ENCODE peak calls at places on chromosomes 1 and 21, in four cellular contexts. One of them, this sample, is unnamed.

GRCh38 chr1:153519242-153519641 is 16.5 kb downstream of the S100A6 start:
- DNase-seq in GM23338: no peak
- DNase-seq in HepG2: no peak
- DNase-seq in K562: no peak
- DNase-seq in this sample: no peak

GRCh38 chr1:232207089-232207723 is 422.7 kb downstream of the SIPA1L2 start:
- DNase-seq in GM23338: no peak
- DNase-seq in HepG2: no peak
- DNase-seq in K562: no peak
- DNase-seq in this sample: no peak

GRCh38 chr1:16443975-16444745 is 3.6 kb downstream of the NECAP2 start:
- DNase-seq in HepG2: no peak
- DNase-seq in GM23338: no peak
- DNase-seq in K562: peak; percentile 84
- DNase-seq in this sample: no peak

GRCh38 chr1:58432813-58433668 is 113.5 kb downstream of the OMA1 start:
- DNase-seq in K562: no peak
- DNase-seq in GM23338: peak; percentile 79
- DNase-seq in HepG2: no peak
- DNase-seq in this sample: no peak

GRCh38 chr1:39105841-39106765 is 80.0 kb downstream of the NDUFS5 start:
- DNase-seq in K562: no peak
- DNase-seq in HepG2: peak; percentile 69
- DNase-seq in GM23338: peak; percentile 62
- DNase-seq in this sample: peak; percentile 46

GRCh38 chr1:237507005-237507404 is 383.7 kb downstream of the ZP4 start:
- DNase-seq in GM23338: no peak
- DNase-seq in HepG2: no peak
- DNase-seq in K562: no peak
- DNase-seq in this sample: no peak

GRCh38 chr1:205015241-205015640 is 27.8 kb upstream of the CNTN2 start:
- DNase-seq in K562: no peak
- DNase-seq in GM23338: no peak
- DNase-seq in HepG2: no peak
- DNase-seq in this sample: no peak

GRCh38 chr1:179955318-179955638 is 668 bp downstream of the CEP350 start:
- DNase-seq in K562: no peak
- DNase-seq in HepG2: no peak
- DNase-seq in GM23338: no peak
- DNase-seq in this sample: peak; percentile 3

GRCh38 chr1:46490603-46491499 is 1.2 kb downstream of the DMBX1 start:
- DNase-seq in K562: no peak
- DNase-seq in GM23338: no peak
- DNase-seq in HepG2: no peak
- DNase-seq in this sample: no peak

GRCh38 chr1:207971511-207972224 is 60.7 kb upstream of the CD34 start:
- DNase-seq in K562: no peak
- DNase-seq in HepG2: no peak
- DNase-seq in GM23338: no peak
- DNase-seq in this sample: no peak

GRCh38 chr1:151815716-151816327 is 10.6 kb upstream of the LINGO4 start:
- DNase-seq in K562: no peak
- DNase-seq in GM23338: no peak
- DNase-seq in HepG2: no peak
- DNase-seq in this sample: no peak

GRCh38 chr1:211654838-211655787 is 20.3 kb downstream of the NEK2 start:
- DNase-seq in GM23338: peak; percentile 94
- DNase-seq in HepG2: peak; percentile 69
- DNase-seq in K562: peak; percentile 86
- DNase-seq in this sample: peak; percentile 66

GRCh38 chr1:207020016-207020708 is 12.4 kb downstream of the C1orf116 start:
- DNase-seq in K562: no peak
- DNase-seq in HepG2: peak; percentile 52
- DNase-seq in GM23338: no peak
- DNase-seq in this sample: peak; percentile 92

GRCh38 chr1:39652534-39652933 is 13.1 kb upstream of the HEYL start:
- DNase-seq in HepG2: no peak
- DNase-seq in K562: no peak
- DNase-seq in GM23338: no peak
- DNase-seq in this sample: no peak

GRCh38 chr1:171563675-171564074 is 58.4 kb upstream of the MYOCOS start:
- DNase-seq in K562: no peak
- DNase-seq in HepG2: no peak
- DNase-seq in GM23338: no peak
- DNase-seq in this sample: no peak

GRCh38 chr1:213284626-213285025 is 233.6 kb downstream of the RPS6KC1 start:
- DNase-seq in HepG2: peak; percentile 6
- DNase-seq in GM23338: no peak
- DNase-seq in K562: no peak
- DNase-seq in this sample: no peak

GRCh38 chr21:46048926-46049889 is 48.7 kb upstream of the COL6A2 start:
- DNase-seq in HepG2: no peak
- DNase-seq in K562: no peak
- DNase-seq in GM23338: peak; percentile 46
- DNase-seq in this sample: no peak

GRCh38 chr1:19067187-19067911 is 110.9 kb upstream of the IFFO2 start:
- DNase-seq in K562: no peak
- DNase-seq in GM23338: no peak
- DNase-seq in HepG2: peak; percentile 82
- DNase-seq in this sample: peak; percentile 37

GRCh38 chr1:184826001-184826400 is 71.3 kb upstream of the EDEM3 start:
- DNase-seq in GM23338: no peak
- DNase-seq in K562: no peak
- DNase-seq in HepG2: no peak
- DNase-seq in this sample: no peak

GRCh38 chr1:36408479-36408878 is 10.8 kb upstream of the LSM10 start:
- DNase-seq in HepG2: no peak
- DNase-seq in GM23338: no peak
- DNase-seq in K562: no peak
- DNase-seq in this sample: no peak

GRCh38 chr1:172144445-172145060 is 275.9 kb upstream of the C1orf105 start:
- DNase-seq in K562: no peak
- DNase-seq in HepG2: no peak
- DNase-seq in GM23338: no peak
- DNase-seq in this sample: no peak

GRCh38 chr1:182200025-182200814 is 138.7 kb upstream of the ZNF648 start:
- DNase-seq in GM23338: no peak
- DNase-seq in K562: peak; percentile 85
- DNase-seq in HepG2: no peak
- DNase-seq in this sample: no peak
- TF ChIP-seq JUNB in GM23338: no peak
- TF ChIP-seq JUNB in K562: no peak
- TF ChIP-seq JUNB in HepG2: no peak
- TF ChIP-seq JUNB in this sample: no peak

GRCh38 chr1:119565131-119565772 is 58.2 kb downstream of the HSD3B1 start:
- DNase-seq in HepG2: no peak
- DNase-seq in GM23338: no peak
- DNase-seq in K562: no peak
- DNase-seq in this sample: no peak
- TF ChIP-seq JUNB in HepG2: no peak
- TF ChIP-seq JUNB in GM23338: no peak
- TF ChIP-seq JUNB in K562: no peak
- TF ChIP-seq JUNB in this sample: no peak

DNA sequence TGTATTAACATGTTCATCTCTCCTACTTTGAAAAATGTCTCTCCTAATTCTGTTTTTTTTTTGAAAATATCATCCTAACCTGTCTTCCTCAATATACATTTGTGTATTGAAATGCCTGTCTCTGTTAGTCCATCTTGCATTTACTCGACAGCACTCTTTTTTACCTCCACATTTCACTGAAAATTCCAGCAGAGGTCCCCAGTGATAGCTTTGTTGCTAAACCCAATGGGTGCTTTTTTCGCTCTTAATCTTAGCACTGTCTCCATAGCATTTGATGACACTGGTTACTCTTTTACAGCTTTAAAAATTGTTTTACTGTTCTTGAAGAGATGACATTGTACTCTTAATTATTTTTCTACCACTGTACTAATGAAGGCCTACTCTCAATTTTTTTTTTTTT is 10.8 kb downstream of the OSBPL9 start:
- DNase-seq in GM23338: peak; percentile 75
- DNase-seq in HepG2: peak; percentile 49
- DNase-seq in K562: peak; percentile 63
- DNase-seq in this sample: no peak
- TF ChIP-seq JUNB in GM23338: no peak
- TF ChIP-seq JUNB in HepG2: no peak
- TF ChIP-seq JUNB in K562: no peak
- TF ChIP-seq JUNB in this sample: no peak

GRCh38 chr1:164718821-164719220 is 159.8 kb downstream of the PBX1 start:
- DNase-seq in K562: no peak
- DNase-seq in GM23338: no peak
- DNase-seq in HepG2: no peak
- DNase-seq in this sample: no peak

GRCh38 chr1:164723296-164723731 is 164.3 kb downstream of the PBX1 start:
- DNase-seq in HepG2: no peak
- DNase-seq in K562: no peak
- DNase-seq in GM23338: no peak
- DNase-seq in this sample: no peak

GRCh38 chr1:164719676-164720075 is 160.7 kb downstream of the PBX1 start:
- DNase-seq in HepG2: no peak
- DNase-seq in K562: no peak
- DNase-seq in GM23338: no peak
- DNase-seq in this sample: no peak

GRCh38 chr1:164721037-164721496 is 162.1 kb downstream of the PBX1 start:
- DNase-seq in HepG2: no peak
- DNase-seq in K562: no peak
- DNase-seq in GM23338: no peak
- DNase-seq in this sample: no peak

DNA sequence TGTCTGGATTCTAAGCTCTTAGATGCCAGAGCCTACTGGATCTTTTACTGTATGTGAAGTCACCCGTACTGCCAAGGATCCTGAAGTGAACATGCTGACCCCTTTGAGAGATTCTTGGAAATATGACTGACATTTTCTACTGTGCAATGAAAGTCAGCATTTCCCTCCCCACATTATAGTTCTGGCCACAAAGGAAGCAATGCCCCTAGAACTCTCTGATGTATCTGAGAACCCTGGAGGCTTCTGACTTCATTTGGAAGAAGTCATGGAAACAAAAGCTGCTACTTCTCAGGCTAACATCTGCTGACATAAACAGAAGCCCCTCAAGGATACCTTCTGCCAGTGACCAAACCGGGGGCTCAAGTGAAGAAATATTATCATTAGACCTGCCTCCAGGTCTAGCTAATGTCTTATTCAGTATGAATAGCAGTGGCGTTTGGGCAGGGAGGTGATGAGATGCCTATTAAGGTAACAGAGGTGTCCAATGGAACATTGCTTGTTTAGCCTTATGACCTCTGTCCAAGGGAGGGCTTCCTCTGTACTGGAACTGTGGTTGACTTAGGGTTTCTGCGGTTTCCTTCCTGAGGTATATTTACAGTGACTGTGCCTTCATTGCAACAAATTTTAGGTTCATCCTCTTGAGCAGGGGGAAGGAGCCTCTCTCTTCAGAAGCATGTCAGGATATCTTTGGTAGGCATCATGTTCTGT is 161.5 kb downstream of the PBX1 start:
- DNase-seq in K562: peak; percentile 44
- DNase-seq in GM23338: no peak
- DNase-seq in HepG2: no peak
- DNase-seq in this sample: no peak
- TF ChIP-seq JUNB in K562: no peak
- TF ChIP-seq JUNB in GM23338: no peak
- TF ChIP-seq JUNB in HepG2: no peak
- TF ChIP-seq JUNB in this sample: no peak

DNA sequence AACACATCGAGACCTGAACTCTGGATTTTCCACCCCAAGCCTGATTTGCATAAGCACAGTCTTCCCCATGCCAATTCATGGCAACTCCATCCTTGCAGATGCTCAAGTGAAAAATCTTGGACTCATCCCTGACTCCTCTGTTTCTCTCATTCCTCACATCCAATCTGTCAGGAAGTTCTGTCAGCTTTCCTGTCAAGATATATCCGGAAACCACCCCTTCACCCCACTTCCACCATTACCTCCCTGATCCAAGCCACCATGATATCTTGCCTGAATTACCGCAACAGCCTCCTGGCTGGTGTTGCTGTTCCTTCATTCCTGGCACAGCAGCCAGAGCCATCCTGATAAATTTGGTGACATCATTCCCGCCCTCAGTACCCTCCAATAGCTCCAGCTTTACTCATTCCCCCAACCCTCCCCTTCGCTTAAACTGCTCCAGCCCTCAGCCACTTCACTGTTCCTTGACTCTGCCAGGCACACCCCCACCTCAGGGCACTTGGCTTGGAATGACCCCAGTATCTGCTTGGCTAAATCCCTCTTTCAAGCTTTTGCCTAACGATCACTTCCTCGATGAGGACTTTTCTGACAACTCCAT is 17.4 kb downstream of the TCEA3 start:
- DNase-seq in HepG2: no peak
- DNase-seq in GM23338: no peak
- DNase-seq in K562: no peak
- DNase-seq in this sample: no peak
- TF ChIP-seq JUNB in HepG2: no peak
- TF ChIP-seq JUNB in GM23338: no peak
- TF ChIP-seq JUNB in K562: no peak
- TF ChIP-seq JUNB in this sample: no peak